ENCODE peak calls at places on chromosomes 13 and 19, in five cellular contexts. Y is NCI-H2081, N is EL, B is RWPE1, F is GM23338. O is an unnamed sample.

GRCh38 chr13:20703785-20704458 is 423 bp downstream of the IL17D start:
- DNase-seq in Y (peak), N (peak), B (peak), F (peak), O (no peak)

GRCh38 chr19:2695288-2695866 is 7.1 kb downstream of the GNG7 start:
- DNase-seq in Y (no peak), N (no peak), B (no peak), F (no peak), O (no peak)

GRCh38 chr13:21996049-21996448 is 325.2 kb downstream of the FGF9 start:
- DNase-seq in Y (no peak), N (no peak), B (no peak), F (no peak), O (no peak)

GRCh38 chr19:49361438-49362047 is 673 bp downstream of the TEAD2 start:
- DNase-seq in Y (no peak), N (peak), B (peak), F (peak), O (no peak)

GRCh38 chr13:31896427-31896826 is 135.1 kb upstream of the FRY start:
- DNase-seq in Y (no peak), N (peak), B (no peak), F (no peak), O (no peak)

GRCh38 chr13:102440259-102440936 is 38.5 kb upstream of the FGF14 start:
- DNase-seq in Y (peak), N (no peak), B (peak), F (no peak), O (peak)

GRCh38 chr13:91298060-91298459 is 49.4 kb upstream of the MIR17HG start:
- DNase-seq in Y (no peak), N (no peak), B (no peak), F (no peak), O (no peak)

GRCh38 chr13:59635591-59635990 is 528.1 kb downstream of the DIAPH3 start:
- DNase-seq in Y (no peak), N (no peak), B (no peak), F (no peak), O (no peak)

GRCh38 chr13:48715977-48716376 is 62.2 kb downstream of the CYSLTR2 start:
- DNase-seq in Y (no peak), N (no peak), B (no peak), F (peak), O (no peak)

GRCh38 chr13:99320693-99321481 is 13.7 kb upstream of the GPR183 start:
- DNase-seq in Y (no peak), N (peak), B (peak), F (no peak), O (no peak)

GRCh38 chr13:41244555-41244954 is 18.8 kb downstream of the MTRF1 start:
- DNase-seq in Y (no peak), N (no peak), B (no peak), F (peak), O (no peak)

GRCh38 chr19:5070922-5071321 is 102.0 kb downstream of the KDM4B start:
- DNase-seq in Y (no peak), N (no peak), B (no peak), F (no peak), O (no peak)

GRCh38 chr19:16327911-16328823 is 3.5 kb downstream of the KLF2 start:
- DNase-seq in Y (no peak), N (peak), B (peak), F (no peak), O (no peak)

GRCh38 chr19:1846517-1847205 is 1.6 kb downstream of the REXO1 start:
- DNase-seq in Y (no peak), N (no peak), B (no peak), F (no peak), O (no peak)

GRCh38 chr13:19961924-19962323 is 3.4 kb downstream of the ZMYM2 start:
- DNase-seq in Y (no peak), N (no peak), B (no peak), F (no peak), O (no peak)